ENCODE peak calls at places on chromosomes 7 and 10, in eight cellular contexts. M is activated T-cell treated with anti-CD3 and anti-CD28 coated beads, Interleukin-2, amount 50 U/mL, for 72 hours; E is lower lobe of right lung; L is natural killer cell; P is omental fat pad; T is left cardiac atrium; Z is Right ventricle myocardium inferior; V is stimulated activated naive CD8-positive, alpha-beta T cell treated with anti-CD3 and anti-CD28 coated beads, Interleukin-15, Interleukin-2, amounts not matched to agents 100 U/mL and 50 U/mL, for 24 hours. N is an unnamed sample.

GRCh38 chr10:125124907-125125306 is 35.5 kb downstream of the CTBP2 start:
- ATAC-seq in M (no peak), E (no peak), L (no peak), P (no peak), T (peak), Z (peak), V (no peak), N (no peak)

GRCh38 chr10:92742331-92743228 is 52.8 kb downstream of the HHEX start:
- ATAC-seq in M (no peak), E (peak), L (peak), P (no peak), T (no peak), Z (no peak), V (peak), N (no peak)

GRCh38 chr7:4861673-4862072 is at the start of gene PAPOLB:
- ATAC-seq in M (peak), E (peak), L (peak), P (no peak), T (no peak), Z (peak), V (peak), N (peak)

GRCh38 chr10:27030060-27030459 is 70.2 kb downstream of the ANKRD26 start:
- ATAC-seq in M (no peak), E (no peak), L (no peak), P (no peak), T (no peak), Z (no peak), V (no peak), N (no peak)

GRCh38 chr10:71213127-71213616 is 802 bp downstream of the UNC5B start:
- ATAC-seq in M (peak), E (peak), L (no peak), P (peak), T (peak), Z (peak), V (no peak), N (no peak)

GRCh38 chr7:24560772-24561171 is 12.5 kb upstream of the PALS2 start:
- ATAC-seq in M (peak), E (no peak), L (no peak), P (no peak), T (no peak), Z (no peak), V (peak), N (no peak)

GRCh38 chr7:143495806-143496672 is 18.4 kb downstream of the TAS2R41 start:
- ATAC-seq in M (no peak), E (no peak), L (no peak), P (no peak), T (no peak), Z (no peak), V (no peak), N (no peak)

GRCh38 chr7:155692317-155692716 is 47.9 kb downstream of the RBM33 start:
- ATAC-seq in M (no peak), E (no peak), L (peak), P (no peak), T (no peak), Z (no peak), V (no peak), N (no peak)

GRCh38 chr10:35217458-35217857 is 90.8 kb downstream of the CREM start:
- ATAC-seq in M (no peak), E (peak), L (no peak), P (no peak), T (peak), Z (peak), V (no peak), N (peak)

GRCh38 chr10:35594115-35594849 is 10.9 kb upstream of the GJD4 start:
- ATAC-seq in M (no peak), E (no peak), L (no peak), P (no peak), T (no peak), Z (no peak), V (no peak), N (no peak)

GRCh38 chr10:4070171-4070570 is 285.2 kb upstream of the KLF6 start:
- ATAC-seq in M (no peak), E (no peak), L (no peak), P (no peak), T (no peak), Z (no peak), V (no peak), N (no peak)

GRCh38 chr10:99565166-99565565 is 32.4 kb downstream of the NKX2-3 start:
- ATAC-seq in M (no peak), E (no peak), L (no peak), P (no peak), T (no peak), Z (no peak), V (no peak), N (no peak)

GRCh38 chr7:116259156-116259555 is 48.8 kb downstream of the TES start:
- ATAC-seq in M (no peak), E (no peak), L (no peak), P (no peak), T (no peak), Z (no peak), V (no peak), N (no peak)

GRCh38 chr7:8408871-8409270 is 24.5 kb upstream of the NXPH1 start:
- ATAC-seq in M (no peak), E (no peak), L (no peak), P (no peak), T (no peak), Z (no peak), V (no peak), N (no peak)

GRCh38 chr10:75418287-75418686 is 13.1 kb upstream of the LRMDA start:
- ATAC-seq in M (no peak), E (no peak), L (no peak), P (no peak), T (no peak), Z (no peak), V (no peak), N (no peak)

GRCh38 chr10:22705534-22705933 is 8.8 kb downstream of the PIP4K2A start:
- ATAC-seq in M (no peak), E (no peak), L (no peak), P (no peak), T (no peak), Z (no peak), V (no peak), N (no peak)

GRCh38 chr7:140689199-140690152 is 7.0 kb upstream of the NDUFB2 start:
- ATAC-seq in M (no peak), E (no peak), L (no peak), P (no peak), T (no peak), Z (no peak), V (no peak), N (no peak)

GRCh38 chr10:35819011-35819410 is 176.9 kb upstream of the FZD8 start:
- ATAC-seq in M (no peak), E (no peak), L (no peak), P (no peak), T (no peak), Z (no peak), V (no peak), N (no peak)

GRCh38 chr7:26328498-26329390 is 37.1 kb downstream of the SNX10 start:
- ATAC-seq in M (no peak), E (peak), L (peak), P (no peak), T (peak), Z (no peak), V (peak), N (no peak)

GRCh38 chr7:98225913-98226614 is 14.8 kb downstream of the BHLHA15 start:
- ATAC-seq in M (no peak), E (no peak), L (no peak), P (no peak), T (no peak), Z (no peak), V (no peak), N (no peak)

GRCh38 chr7:92061154-92061553 is 73.1 kb downstream of the CYP51A1 start:
- ATAC-seq in M (no peak), E (no peak), L (no peak), P (no peak), T (peak), Z (peak), V (no peak), N (no peak)

GRCh38 chr7:66739953-66740301 is 606 bp upstream of the RABGEF1 start:
- ATAC-seq in M (no peak), E (peak), L (no peak), P (no peak), T (no peak), Z (no peak), V (no peak), N (no peak)

GRCh38 chr10:3942930-3943489 is 158.0 kb upstream of the KLF6 start:
- ATAC-seq in M (peak), E (no peak), L (no peak), P (no peak), T (no peak), Z (no peak), V (no peak), N (no peak)

GRCh38 chr10:27742926-27743735 is 2.5 kb downstream of the MKX start:
- ATAC-seq in M (peak), E (peak), L (no peak), P (peak), T (peak), Z (peak), V (peak), N (peak)

GRCh38 chr7:45524373-45524913 is 49.7 kb upstream of the ADCY1 start:
- ATAC-seq in M (no peak), E (no peak), L (no peak), P (no peak), T (peak), Z (peak), V (no peak), N (no peak)

GRCh38 chr10:72694476-72695369 is 2.8 kb downstream of the MCU start:
- ATAC-seq in M (no peak), E (no peak), L (no peak), P (no peak), T (no peak), Z (no peak), V (no peak), N (no peak)

GRCh38 chr7:16891338-16891737 is 9.6 kb upstream of the AGR3 start:
- ATAC-seq in M (peak), E (peak), L (no peak), P (no peak), T (peak), Z (no peak), V (no peak), N (no peak)

GRCh38 chr10:86385806-86386205 is 19.2 kb upstream of the GRID1 start:
- ATAC-seq in M (no peak), E (no peak), L (no peak), P (no peak), T (no peak), Z (no peak), V (no peak), N (no peak)

GRCh38 chr7:28292826-28293528 is 112.4 kb upstream of the JAZF1 start:
- ATAC-seq in M (peak), E (no peak), L (no peak), P (no peak), T (no peak), Z (no peak), V (peak), N (no peak)

GRCh38 chr7:103065666-103066065 is 8.9 kb downstream of the FBXL13 start:
- ATAC-seq in M (peak), E (peak), L (peak), P (no peak), T (peak), Z (no peak), V (peak), N (no peak)